ENCODE peak calls at places on chromosome 17, in seven cellular contexts. One of them, this sample, is unnamed.

GRCh38 chr17:45093444-45094110 is 32.5 kb downstream of the NMT1 start:
- DNase-seq in SJCRH30: no peak
- DNase-seq in gastrocnemius medialis: peak; percentile 73
- DNase-seq in neuronal stem cell: no peak
- DNase-seq in GM23338: no peak
- DNase-seq in psoas muscle: peak; percentile 54
- DNase-seq in HCT116: no peak
- DNase-seq in this sample: no peak

GRCh38 chr17:21039839-21040575 is 2.8 kb downstream of the USP22 start:
- DNase-seq in SJCRH30: peak; percentile 59
- DNase-seq in gastrocnemius medialis: no peak
- DNase-seq in neuronal stem cell: no peak
- DNase-seq in GM23338: peak; percentile 67
- DNase-seq in psoas muscle: peak; percentile 30
- DNase-seq in HCT116: peak; percentile 53
- DNase-seq in this sample: peak; percentile 51

GRCh38 chr17:8420041-8420934 is 15.4 kb upstream of the NDEL1 start:
- DNase-seq in SJCRH30: no peak
- DNase-seq in gastrocnemius medialis: peak; percentile 9
- DNase-seq in neuronal stem cell: no peak
- DNase-seq in GM23338: no peak
- DNase-seq in psoas muscle: peak; percentile 36
- DNase-seq in HCT116: no peak
- DNase-seq in this sample: no peak

GRCh38 chr17:34644941-34645550 is 65.7 kb downstream of the TMEM132E start:
- DNase-seq in SJCRH30: peak; percentile 51
- DNase-seq in gastrocnemius medialis: no peak
- DNase-seq in neuronal stem cell: no peak
- DNase-seq in GM23338: no peak
- DNase-seq in psoas muscle: no peak
- DNase-seq in HCT116: no peak
- DNase-seq in this sample: peak; percentile 74

GRCh38 chr17:77802811-77803220 is 155.7 kb upstream of the TNRC6C start:
- DNase-seq in SJCRH30: no peak
- DNase-seq in gastrocnemius medialis: no peak
- DNase-seq in neuronal stem cell: peak; percentile 66
- DNase-seq in GM23338: peak; percentile 73
- DNase-seq in psoas muscle: no peak
- DNase-seq in HCT116: no peak
- DNase-seq in this sample: peak; percentile 94

GRCh38 chr17:82961366-82962162 is 117.8 kb upstream of the METRNL start:
- DNase-seq in SJCRH30: peak; percentile 3
- DNase-seq in gastrocnemius medialis: no peak
- DNase-seq in neuronal stem cell: no peak
- DNase-seq in GM23338: no peak
- DNase-seq in psoas muscle: no peak
- DNase-seq in HCT116: no peak
- DNase-seq in this sample: peak; percentile 6

GRCh38 chr17:64109400-64109799 is 20.5 kb downstream of the ERN1 start:
- DNase-seq in SJCRH30: no peak
- DNase-seq in gastrocnemius medialis: no peak
- DNase-seq in neuronal stem cell: no peak
- DNase-seq in GM23338: no peak
- DNase-seq in psoas muscle: no peak
- DNase-seq in HCT116: no peak
- DNase-seq in this sample: peak; percentile 50

GRCh38 chr17:34647511-34647910 is 68.1 kb downstream of the TMEM132E start:
- DNase-seq in SJCRH30: no peak
- DNase-seq in gastrocnemius medialis: no peak
- DNase-seq in neuronal stem cell: no peak
- DNase-seq in GM23338: no peak
- DNase-seq in psoas muscle: no peak
- DNase-seq in HCT116: no peak
- DNase-seq in this sample: no peak

GRCh38 chr17:7014261-7014994 is 2.0 kb downstream of the RNASEK start:
- DNase-seq in SJCRH30: peak; percentile 94
- DNase-seq in gastrocnemius medialis: peak; percentile 96
- DNase-seq in neuronal stem cell: peak; percentile 93
- DNase-seq in GM23338: peak; percentile 98
- DNase-seq in psoas muscle: peak; percentile 99
- DNase-seq in HCT116: peak; percentile 85
- DNase-seq in this sample: peak; percentile 97

GRCh38 chr17:30332057-30332542 is 1.8 kb downstream of the TMIGD1 start:
- DNase-seq in SJCRH30: no peak
- DNase-seq in gastrocnemius medialis: no peak
- DNase-seq in neuronal stem cell: no peak
- DNase-seq in GM23338: no peak
- DNase-seq in psoas muscle: no peak
- DNase-seq in HCT116: no peak
- DNase-seq in this sample: no peak

GRCh38 chr17:6046431-6046830 is 23.7 kb upstream of the WSCD1 start:
- DNase-seq in SJCRH30: no peak
- DNase-seq in gastrocnemius medialis: no peak
- DNase-seq in neuronal stem cell: no peak
- DNase-seq in GM23338: no peak
- DNase-seq in psoas muscle: no peak
- DNase-seq in HCT116: no peak
- DNase-seq in this sample: no peak

GRCh38 chr17:260031-260791 is 78.8 kb upstream of the DOC2B start:
- DNase-seq in SJCRH30: no peak
- DNase-seq in gastrocnemius medialis: no peak
- DNase-seq in neuronal stem cell: no peak
- DNase-seq in GM23338: peak; percentile 40
- DNase-seq in psoas muscle: no peak
- DNase-seq in HCT116: no peak
- DNase-seq in this sample: peak; percentile 4

GRCh38 chr17:28343491-28343932 is 8.0 kb downstream of the TNFAIP1 start:
- DNase-seq in SJCRH30: no peak
- DNase-seq in gastrocnemius medialis: no peak
- DNase-seq in neuronal stem cell: no peak
- DNase-seq in GM23338: no peak
- DNase-seq in psoas muscle: no peak
- DNase-seq in HCT116: no peak
- DNase-seq in this sample: no peak

GRCh38 chr17:9473716-9474115 is 101.9 kb downstream of the STX8 start:
- DNase-seq in SJCRH30: no peak
- DNase-seq in gastrocnemius medialis: no peak
- DNase-seq in neuronal stem cell: no peak
- DNase-seq in GM23338: no peak
- DNase-seq in psoas muscle: no peak
- DNase-seq in HCT116: no peak
- DNase-seq in this sample: no peak

GRCh38 chr17:77507116-77507885 is 366.5 kb downstream of the SEC14L1 start:
- DNase-seq in SJCRH30: no peak
- DNase-seq in gastrocnemius medialis: no peak
- DNase-seq in neuronal stem cell: no peak
- DNase-seq in GM23338: peak; percentile 62
- DNase-seq in psoas muscle: no peak
- DNase-seq in HCT116: no peak
- DNase-seq in this sample: peak; percentile 76

GRCh38 chr17:75899353-75899752 is 2.6 kb upstream of the TRIM65 start:
- DNase-seq in SJCRH30: no peak
- DNase-seq in gastrocnemius medialis: no peak
- DNase-seq in neuronal stem cell: no peak
- DNase-seq in GM23338: no peak
- DNase-seq in psoas muscle: no peak
- DNase-seq in HCT116: no peak
- DNase-seq in this sample: no peak
- H3K36me3 ChIP-seq in SJCRH30: peaks cover 36% of the 10 kb centered on the region
- H3K36me3 ChIP-seq in gastrocnemius medialis: no peaks in the 10 kb centered on the region
- H3K36me3 ChIP-seq in neuronal stem cell: peaks cover 63% of the 10 kb centered on the region
- H3K36me3 ChIP-seq in GM23338: peaks cover 13% of the 10 kb centered on the region
- H3K36me3 ChIP-seq in psoas muscle: peaks cover 5% of the 10 kb centered on the region
- H3K36me3 ChIP-seq in HCT116: peaks cover 40% of the 10 kb centered on the region
- H3K36me3 ChIP-seq in this sample: peaks cover 59% of the 10 kb centered on the region

GRCh38 chr17:15287533-15288267 is 22.6 kb upstream of the PMP22 start:
- DNase-seq in SJCRH30: no peak
- DNase-seq in gastrocnemius medialis: no peak
- DNase-seq in neuronal stem cell: no peak
- DNase-seq in GM23338: no peak
- DNase-seq in psoas muscle: peak; percentile 37
- DNase-seq in HCT116: no peak
- DNase-seq in this sample: no peak
- H3K27ac ChIP-seq in SJCRH30: no peak overlapping the region
- H3K27ac ChIP-seq in gastrocnemius medialis: no peak overlapping the region
- H3K27ac ChIP-seq in neuronal stem cell: no peak overlapping the region
- H3K27ac ChIP-seq in GM23338: no peak overlapping the region
- H3K27ac ChIP-seq in psoas muscle: no peak overlapping the region
- H3K27ac ChIP-seq in HCT116: no peak overlapping the region
- H3K27ac ChIP-seq in this sample: no peak overlapping the region

GRCh38 chr17:2050246-2050866 is 4.5 kb upstream of the HIC1 start:
- DNase-seq in SJCRH30: peak; percentile 57
- DNase-seq in gastrocnemius medialis: no peak
- DNase-seq in neuronal stem cell: peak; percentile 76
- DNase-seq in GM23338: peak; percentile 74
- DNase-seq in psoas muscle: peak; percentile 74
- DNase-seq in HCT116: peak; percentile 51
- DNase-seq in this sample: peak; percentile 87
- H3K4me3 ChIP-seq in SJCRH30: peak overlapping the region; percentile 72
- H3K4me3 ChIP-seq in gastrocnemius medialis: peak overlapping the region; percentile 43
- H3K4me3 ChIP-seq in neuronal stem cell: peak overlapping the region; percentile 84
- H3K4me3 ChIP-seq in GM23338: peak overlapping the region; percentile 50
- H3K4me3 ChIP-seq in psoas muscle: peak overlapping the region; percentile 70
- H3K4me3 ChIP-seq in HCT116: peak overlapping the region; percentile 33
- H3K4me3 ChIP-seq in this sample: peak overlapping the region; percentile 67

GRCh38 chr17:79616801-79617200 is 6.0 kb upstream of the RBFOX3 start:
- DNase-seq in SJCRH30: no peak
- DNase-seq in gastrocnemius medialis: no peak
- DNase-seq in neuronal stem cell: no peak
- DNase-seq in GM23338: no peak
- DNase-seq in psoas muscle: no peak
- DNase-seq in HCT116: no peak
- DNase-seq in this sample: peak; percentile 20
- H3K36me3 ChIP-seq in SJCRH30: no peaks in the 10 kb centered on the region
- H3K36me3 ChIP-seq in gastrocnemius medialis: no peaks in the 10 kb centered on the region
- H3K36me3 ChIP-seq in neuronal stem cell: no peaks in the 10 kb centered on the region
- H3K36me3 ChIP-seq in GM23338: no peaks in the 10 kb centered on the region
- H3K36me3 ChIP-seq in psoas muscle: no peaks in the 10 kb centered on the region
- H3K36me3 ChIP-seq in HCT116: no peaks in the 10 kb centered on the region
- H3K36me3 ChIP-seq in this sample: no peaks in the 10 kb centered on the region

GRCh38 chr17:41651625-41652460 is 27.5 kb upstream of the KRT17 start:
- DNase-seq in SJCRH30: peak; percentile 77
- DNase-seq in gastrocnemius medialis: no peak
- DNase-seq in neuronal stem cell: no peak
- DNase-seq in GM23338: no peak
- DNase-seq in psoas muscle: no peak
- DNase-seq in HCT116: no peak
- DNase-seq in this sample: no peak
- H3K27ac ChIP-seq in SJCRH30: no peak overlapping the region
- H3K27ac ChIP-seq in gastrocnemius medialis: no peak overlapping the region
- H3K27ac ChIP-seq in neuronal stem cell: no peak overlapping the region
- H3K27ac ChIP-seq in GM23338: no peak overlapping the region
- H3K27ac ChIP-seq in psoas muscle: no peak overlapping the region
- H3K27ac ChIP-seq in HCT116: peak overlapping the region; percentile 61
- H3K27ac ChIP-seq in this sample: no peak overlapping the region

GRCh38 chr17:60887607-60888028 is 210.0 kb downstream of the BCAS3 start:
- DNase-seq in SJCRH30: no peak
- DNase-seq in gastrocnemius medialis: no peak
- DNase-seq in neuronal stem cell: no peak
- DNase-seq in GM23338: no peak
- DNase-seq in psoas muscle: no peak
- DNase-seq in HCT116: no peak
- DNase-seq in this sample: no peak
- H3K4me3 ChIP-seq in SJCRH30: peak overlapping the region; percentile 89
- H3K4me3 ChIP-seq in gastrocnemius medialis: no peak overlapping the region
- H3K4me3 ChIP-seq in neuronal stem cell: peak overlapping the region; percentile 42
- H3K4me3 ChIP-seq in GM23338: peak overlapping the region; percentile 46
- H3K4me3 ChIP-seq in psoas muscle: no peak overlapping the region
- H3K4me3 ChIP-seq in HCT116: peak overlapping the region; percentile 37
- H3K4me3 ChIP-seq in this sample: no peak overlapping the region

DNA sequence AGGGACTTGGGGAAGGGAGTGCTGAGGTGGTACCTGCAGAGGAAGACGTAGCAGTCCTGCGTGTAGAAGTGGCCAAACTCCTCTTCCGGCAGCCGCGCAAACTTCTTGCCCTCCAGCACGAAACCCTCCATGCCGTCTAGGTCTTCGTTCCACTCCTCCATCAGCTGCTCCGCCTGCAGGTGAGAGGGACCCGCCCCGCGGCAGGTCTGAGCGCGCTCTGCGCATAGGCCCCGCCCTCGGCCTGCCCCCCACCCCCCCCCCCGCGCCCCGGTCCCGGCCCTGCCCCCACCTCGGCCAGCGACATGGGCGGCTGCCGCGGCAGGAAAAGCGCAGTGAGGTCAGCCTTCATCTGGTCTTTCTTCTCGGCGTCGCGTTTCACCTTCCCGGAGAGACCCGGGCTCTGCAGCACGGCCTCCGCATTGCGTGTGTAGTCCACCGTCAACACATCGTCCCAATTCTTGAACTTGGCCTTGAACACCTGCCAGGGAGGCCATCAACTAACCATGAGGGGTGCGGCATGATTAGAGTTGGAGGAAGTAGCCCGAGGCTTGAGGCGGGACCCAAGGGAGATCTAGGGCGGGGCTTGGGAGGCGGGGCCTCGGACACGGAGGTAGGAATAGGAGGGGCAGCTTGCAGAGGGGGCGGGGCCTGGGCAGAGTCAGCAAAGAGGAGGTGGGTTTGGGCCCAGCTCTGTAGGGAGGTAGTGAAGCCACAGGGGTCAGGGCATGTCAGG is 11.5 kb downstream of the FLII start:
- DNase-seq in SJCRH30: peak; percentile 89
- DNase-seq in gastrocnemius medialis: no peak
- DNase-seq in neuronal stem cell: no peak
- DNase-seq in GM23338: peak; percentile 97
- DNase-seq in psoas muscle: peak; percentile 57
- DNase-seq in HCT116: no peak
- DNase-seq in this sample: peak; percentile 94
- H3K36me3 ChIP-seq in SJCRH30: peaks cover 86% of the 10 kb centered on the region
- H3K36me3 ChIP-seq in gastrocnemius medialis: no peaks in the 10 kb centered on the region
- H3K36me3 ChIP-seq in neuronal stem cell: peaks cover 89% of the 10 kb centered on the region
- H3K36me3 ChIP-seq in GM23338: peaks cover 15% of the 10 kb centered on the region
- H3K36me3 ChIP-seq in psoas muscle: peaks cover 12% of the 10 kb centered on the region
- H3K36me3 ChIP-seq in HCT116: peaks cover 47% of the 10 kb centered on the region
- H3K36me3 ChIP-seq in this sample: peaks cover 70% of the 10 kb centered on the region

DNA sequence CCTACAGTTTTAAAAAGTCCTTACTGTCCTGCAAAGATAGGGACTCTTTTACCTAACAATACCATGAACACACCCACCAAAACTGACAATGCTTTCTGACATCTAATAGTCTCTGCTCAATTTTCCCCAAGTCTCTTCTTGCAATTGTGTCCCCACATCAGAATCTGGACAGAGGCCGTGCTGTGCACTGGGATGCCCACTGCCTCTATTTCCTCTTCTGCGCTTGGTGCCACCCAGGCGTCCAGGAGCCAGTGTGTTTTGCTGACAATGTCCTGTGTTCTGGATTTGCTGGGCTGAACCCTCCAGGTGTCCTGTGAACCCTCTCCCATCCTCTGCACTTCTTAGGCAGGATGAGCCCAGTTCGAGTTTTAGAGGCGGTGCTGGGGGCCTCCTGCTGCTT is 6.4 kb upstream of the ARHGDIA start:
- DNase-seq in SJCRH30: no peak
- DNase-seq in gastrocnemius medialis: no peak
- DNase-seq in neuronal stem cell: no peak
- DNase-seq in GM23338: no peak
- DNase-seq in psoas muscle: no peak
- DNase-seq in HCT116: no peak
- DNase-seq in this sample: no peak
- H3K27ac ChIP-seq in SJCRH30: no peak overlapping the region
- H3K27ac ChIP-seq in gastrocnemius medialis: no peak overlapping the region
- H3K27ac ChIP-seq in neuronal stem cell: no peak overlapping the region
- H3K27ac ChIP-seq in GM23338: no peak overlapping the region
- H3K27ac ChIP-seq in psoas muscle: no peak overlapping the region
- H3K27ac ChIP-seq in HCT116: no peak overlapping the region
- H3K27ac ChIP-seq in this sample: no peak overlapping the region